ENCODE peak calls at places on chromosomes 5 and 9, in five cellular contexts. G, Q, P, Z and M are unnamed samples.

GRCh38 chr5:124240732-124241131 is 505.7 kb downstream of the ZNF608 start:
- DNase-seq in G (no peak), Z (no peak), Q (no peak), P (no peak), M (no peak)

GRCh38 chr5:95803271-95804148 is 19.0 kb downstream of the GLRX start:
- DNase-seq in Z (no peak), G (no peak), P (no peak), Q (no peak), M (no peak)

GRCh38 chr5:149887622-149888183 is 56.9 kb downstream of the PDE6A start:
- DNase-seq in Z (no peak), G (no peak), Q (no peak), P (peak; percentile 43), M (no peak)

GRCh38 chr9:131997779-131998178 is 81.9 kb downstream of the MED27 start:
- DNase-seq in G (no peak), P (peak; percentile 67), Q (no peak), Z (no peak), M (no peak)

GRCh38 chr5:180785794-180786221 is 16.8 kb downstream of the MGAT1 start:
- DNase-seq in P (peak; percentile 72), Z (no peak), G (peak; percentile 59), Q (no peak), M (peak; percentile 66)

GRCh38 chr9:77673912-77674791 is 26.0 kb upstream of the GNA14 start:
- DNase-seq in Q (no peak), G (no peak), P (no peak), Z (no peak), M (no peak)

GRCh38 chr5:125883223-125883622 is 540.0 kb upstream of the GRAMD2B start:
- DNase-seq in P (no peak), G (no peak), Z (no peak), Q (no peak), M (no peak)

GRCh38 chr5:172939561-172939960 is 19.7 kb upstream of the RPL26L1 start:
- DNase-seq in Q (no peak), P (no peak), G (no peak), Z (no peak), M (peak; percentile 44)

GRCh38 chr5:54514841-54515432 is 2.6 kb upstream of the SNX18 start:
- DNase-seq in Z (no peak), P (no peak), G (no peak), Q (no peak), M (no peak)

GRCh38 chr9:36903541-36904435 is 130.3 kb downstream of the PAX5 start:
- DNase-seq in Q (no peak), Z (no peak), P (peak; percentile 54), G (no peak), M (no peak)

GRCh38 chr5:143244000-143244736 is 159.3 kb downstream of the NR3C1 start:
- DNase-seq in P (no peak), Q (no peak), G (no peak), Z (no peak), M (peak; percentile 84)

GRCh38 chr5:96340357-96340756 is 92.7 kb downstream of the PCSK1 start:
- DNase-seq in Q (no peak), G (no peak), Z (no peak), P (no peak), M (no peak)

GRCh38 chr5:172762214-172763119 is 8.5 kb downstream of the DUSP1 start:
- DNase-seq in Q (no peak), Z (no peak), P (no peak), G (no peak), M (no peak)

GRCh38 chr5:77163453-77163852 is 47.0 kb upstream of the PDE8B start:
- DNase-seq in G (no peak), P (no peak), Q (no peak), Z (no peak), M (no peak)

GRCh38 chr5:100904259-100904822 is 1.3 kb upstream of the ST8SIA4 start:
- DNase-seq in P (no peak), Q (peak; percentile 40), G (peak; percentile 44), Z (no peak), M (peak; percentile 37)

GRCh38 chr5:100872409-100873190 is 30.5 kb downstream of the ST8SIA4 start:
- DNase-seq in P (no peak), Z (no peak), G (no peak), Q (no peak), M (no peak)

GRCh38 chr9:130912932-130913598 is 16.5 kb upstream of the QRFP start:
- DNase-seq in Q (no peak), G (no peak), Z (no peak), P (no peak), M (peak; percentile 88)

GRCh38 chr9:116391306-116391900 is 237.8 kb downstream of the PAPPA start:
- DNase-seq in Z (no peak), G (no peak), P (no peak), Q (no peak), M (no peak)

GRCh38 chr9:133255371-133255940 is 19.5 kb downstream of the ABO start:
- DNase-seq in Q (no peak), G (no peak), P (no peak), Z (no peak), M (no peak)

GRCh38 chr9:16138961-16139441 is 586.2 kb downstream of the CCDC171 start:
- DNase-seq in Z (no peak), Q (no peak), P (peak; percentile 48), G (no peak), M (peak; percentile 69)

GRCh38 chr9:35826071-35826701 is 2.3 kb downstream of the FAM221B start:
- DNase-seq in Q (no peak), P (no peak), Z (no peak), G (no peak), M (no peak)

GRCh38 chr5:149694007-149694406 is 36.1 kb upstream of the PPARGC1B start:
- DNase-seq in Z (no peak), P (no peak), G (no peak), Q (no peak), M (no peak)

GRCh38 chr5:218457-219289 is 553 bp downstream of the SDHA start:
- DNase-seq in Z (peak; percentile 23), P (peak; percentile 70), G (peak; percentile 62), Q (no peak), M (peak; percentile 86)

GRCh38 chr9:128254855-128255759 is 20.7 kb downstream of the GOLGA2 start:
- DNase-seq in Q (peak; percentile 50), G (peak; percentile 75), P (peak; percentile 73), Z (peak; percentile 28), M (peak; percentile 87)

GRCh38 chr5:64836786-64837185 is 68.1 kb downstream of the CWC27 start:
- DNase-seq in Q (no peak), G (no peak), P (no peak), Z (no peak), M (no peak)

GRCh38 chr5:64594601-64595518 is 89.0 kb downstream of the RGS7BP start:
- DNase-seq in Z (no peak), G (no peak), P (peak; percentile 39), Q (no peak), M (no peak)

GRCh38 chr9:92747459-92748232 is 17.0 kb downstream of the BICD2 start:
- DNase-seq in P (no peak), Q (no peak), Z (no peak), G (no peak), M (peak; percentile 51)

GRCh38 chr5:93532370-93532769 is 48.6 kb downstream of the NR2F1-AS1 start:
- DNase-seq in P (peak; percentile 90), G (no peak), Q (no peak), Z (no peak), M (peak; percentile 48)

GRCh38 chr5:83955916-83956315 is 235.3 kb upstream of the HAPLN1 start:
- DNase-seq in Z (no peak), Q (no peak), P (no peak), G (no peak), M (no peak)